ENCODE peak calls at places on chromosomes 12 and 14, in six cellular contexts. One of them, this sample, is unnamed.
A peak's percentile ranks its signal among the peaks of the same experiment; 100 is the strongest.

GRCh38 chr12:88951860-88952483 is 371.7 kb upstream of the KITLG start:
- ATAC-seq in Panc1: no peak
- ATAC-seq in upper lobe of left lung: no peak
- ATAC-seq in HepG2: no peak
- ATAC-seq in GM12878: no peak
- ATAC-seq in K562: no peak
- ATAC-seq in this sample: no peak

GRCh38 chr12:120323772-120324171 is 3.8 kb downstream of the PLA2G1B start:
- ATAC-seq in Panc1: no peak
- ATAC-seq in upper lobe of left lung: no peak
- ATAC-seq in HepG2: no peak
- ATAC-seq in GM12878: no peak
- ATAC-seq in K562: no peak
- ATAC-seq in this sample: no peak

GRCh38 chr14:64117671-64118402 is 176.3 kb downstream of the ESR2 start:
- ATAC-seq in Panc1: no peak
- ATAC-seq in upper lobe of left lung: no peak
- ATAC-seq in HepG2: no peak
- ATAC-seq in GM12878: no peak
- ATAC-seq in K562: no peak
- ATAC-seq in this sample: peak; percentile 91

GRCh38 chr14:105117710-105118385 is 50.7 kb downstream of the JAG2 start:
- ATAC-seq in Panc1: no peak
- ATAC-seq in upper lobe of left lung: no peak
- ATAC-seq in HepG2: no peak
- ATAC-seq in GM12878: no peak
- ATAC-seq in K562: no peak
- ATAC-seq in this sample: no peak

GRCh38 chr12:109458086-109458485 is 19.0 kb downstream of the KCTD10 start:
- ATAC-seq in Panc1: no peak
- ATAC-seq in upper lobe of left lung: no peak
- ATAC-seq in HepG2: no peak
- ATAC-seq in GM12878: no peak
- ATAC-seq in K562: no peak
- ATAC-seq in this sample: no peak

GRCh38 chr12:130973109-130973508 is 19.4 kb downstream of the ADGRD1 start:
- ATAC-seq in Panc1: no peak
- ATAC-seq in upper lobe of left lung: no peak
- ATAC-seq in HepG2: no peak
- ATAC-seq in GM12878: no peak
- ATAC-seq in K562: no peak
- ATAC-seq in this sample: peak; percentile 70

GRCh38 chr14:55603401-55603953 is 23.5 kb downstream of the KTN1 start:
- ATAC-seq in Panc1: no peak
- ATAC-seq in upper lobe of left lung: no peak
- ATAC-seq in HepG2: no peak
- ATAC-seq in GM12878: no peak
- ATAC-seq in K562: no peak
- ATAC-seq in this sample: no peak

GRCh38 chr14:103499709-103500108 is 22.9 kb downstream of the CKB start:
- ATAC-seq in Panc1: peak; percentile 69
- ATAC-seq in upper lobe of left lung: peak; percentile 38
- ATAC-seq in HepG2: peak; percentile 65
- ATAC-seq in GM12878: peak; percentile 59
- ATAC-seq in K562: peak; percentile 63
- ATAC-seq in this sample: no peak

GRCh38 chr12:62123721-62124203 is 136.4 kb upstream of the USP15 start:
- ATAC-seq in Panc1: peak; percentile 68
- ATAC-seq in upper lobe of left lung: peak; percentile 80
- ATAC-seq in HepG2: peak; percentile 78
- ATAC-seq in GM12878: peak; percentile 88
- ATAC-seq in K562: peak; percentile 88
- ATAC-seq in this sample: no peak

GRCh38 chr12:76142305-76142704 is 57.8 kb upstream of the NAP1L1 start:
- ATAC-seq in Panc1: no peak
- ATAC-seq in upper lobe of left lung: no peak
- ATAC-seq in HepG2: no peak
- ATAC-seq in GM12878: no peak
- ATAC-seq in K562: no peak
- ATAC-seq in this sample: no peak

GRCh38 chr12:55942577-55943136 is 11.7 kb downstream of the DGKA start:
- ATAC-seq in Panc1: no peak
- ATAC-seq in upper lobe of left lung: no peak
- ATAC-seq in HepG2: no peak
- ATAC-seq in GM12878: no peak
- ATAC-seq in K562: no peak
- ATAC-seq in this sample: no peak

GRCh38 chr12:6627598-6627997 is 8.2 kb downstream of the LPAR5 start:
- ATAC-seq in Panc1: peak; percentile 81
- ATAC-seq in upper lobe of left lung: no peak
- ATAC-seq in HepG2: no peak
- ATAC-seq in GM12878: peak; percentile 68
- ATAC-seq in K562: peak; percentile 87
- ATAC-seq in this sample: no peak

GRCh38 chr12:40602562-40602961 is 89.7 kb upstream of the CNTN1 start:
- ATAC-seq in Panc1: no peak
- ATAC-seq in upper lobe of left lung: no peak
- ATAC-seq in HepG2: no peak
- ATAC-seq in GM12878: no peak
- ATAC-seq in K562: no peak
- ATAC-seq in this sample: no peak

GRCh38 chr12:3261782-3262359 is 184.7 kb downstream of the TSPAN9 start:
- ATAC-seq in Panc1: no peak
- ATAC-seq in upper lobe of left lung: no peak
- ATAC-seq in HepG2: no peak
- ATAC-seq in GM12878: no peak
- ATAC-seq in K562: no peak
- ATAC-seq in this sample: no peak

GRCh38 chr14:58749066-58749669 is 111.4 kb downstream of the DACT1 start:
- ATAC-seq in Panc1: no peak
- ATAC-seq in upper lobe of left lung: peak; percentile 60
- ATAC-seq in HepG2: no peak
- ATAC-seq in GM12878: peak; percentile 95
- ATAC-seq in K562: peak; percentile 93
- ATAC-seq in this sample: peak; percentile 21

GRCh38 chr14:53113992-53114391 is 39.1 kb downstream of the DDHD1 start:
- ATAC-seq in Panc1: no peak
- ATAC-seq in upper lobe of left lung: no peak
- ATAC-seq in HepG2: no peak
- ATAC-seq in GM12878: no peak
- ATAC-seq in K562: peak; percentile 81
- ATAC-seq in this sample: no peak

GRCh38 chr12:108861878-108862587 is 4.7 kb upstream of the SSH1 start:
- ATAC-seq in Panc1: no peak
- ATAC-seq in upper lobe of left lung: peak; percentile 40
- ATAC-seq in HepG2: no peak
- ATAC-seq in GM12878: peak; percentile 64
- ATAC-seq in K562: no peak
- ATAC-seq in this sample: no peak

GRCh38 chr12:31477669-31478068 is 113.3 kb downstream of the DENND5B start:
- ATAC-seq in Panc1: no peak
- ATAC-seq in upper lobe of left lung: no peak
- ATAC-seq in HepG2: no peak
- ATAC-seq in GM12878: peak; percentile 79
- ATAC-seq in K562: no peak
- ATAC-seq in this sample: no peak

GRCh38 chr14:104370256-104370870 is 209.2 kb upstream of the C14orf180 start:
- ATAC-seq in Panc1: peak; percentile 84
- ATAC-seq in upper lobe of left lung: no peak
- ATAC-seq in HepG2: peak; percentile 85
- ATAC-seq in GM12878: peak; percentile 49
- ATAC-seq in K562: peak; percentile 79
- ATAC-seq in this sample: no peak

GRCh38 chr14:100417466-100417865 is 94.3 kb downstream of the SLC25A47 start:
- ATAC-seq in Panc1: peak; percentile 95
- ATAC-seq in upper lobe of left lung: peak; percentile 92
- ATAC-seq in HepG2: peak; percentile 98
- ATAC-seq in GM12878: peak; percentile 41
- ATAC-seq in K562: peak; percentile 98
- ATAC-seq in this sample: peak; percentile 71

GRCh38 chr12:86917121-86917520 is 660.9 kb upstream of the MGAT4C start:
- ATAC-seq in Panc1: no peak
- ATAC-seq in upper lobe of left lung: no peak
- ATAC-seq in HepG2: no peak
- ATAC-seq in GM12878: no peak
- ATAC-seq in K562: no peak
- ATAC-seq in this sample: no peak

GRCh38 chr12:12206776-12207388 is 60.0 kb downstream of the LRP6 start:
- ATAC-seq in Panc1: no peak
- ATAC-seq in upper lobe of left lung: no peak
- ATAC-seq in HepG2: no peak
- ATAC-seq in GM12878: no peak
- ATAC-seq in K562: no peak
- ATAC-seq in this sample: no peak

GRCh38 chr12:43776498-43776897 is 17.7 kb downstream of the IRAK4 start:
- ATAC-seq in Panc1: peak; percentile 78
- ATAC-seq in upper lobe of left lung: no peak
- ATAC-seq in HepG2: peak; percentile 89
- ATAC-seq in GM12878: peak; percentile 75
- ATAC-seq in K562: peak; percentile 93
- ATAC-seq in this sample: no peak

DNA sequence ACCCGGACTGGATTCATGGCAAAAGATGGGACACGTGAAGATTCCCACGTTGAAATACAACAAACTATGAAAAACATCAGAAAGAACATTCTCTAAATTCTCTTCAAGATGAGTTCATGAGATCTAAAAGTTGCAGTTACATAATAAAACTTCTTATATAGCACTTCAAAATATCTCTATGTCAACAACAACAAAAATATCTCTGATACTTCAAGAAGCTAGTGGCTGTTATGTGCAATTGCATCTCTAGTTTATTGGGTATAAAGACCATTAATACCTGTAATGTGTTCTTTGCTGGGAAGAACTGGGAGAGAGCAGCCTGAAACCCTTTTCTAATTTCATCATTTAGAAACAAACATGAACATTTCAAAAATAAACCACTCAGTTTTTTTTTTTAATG is 69.2 kb upstream of the RGS6 start:
- ATAC-seq in Panc1: no peak
- ATAC-seq in upper lobe of left lung: no peak
- ATAC-seq in HepG2: no peak
- ATAC-seq in GM12878: no peak
- ATAC-seq in K562: no peak
- ATAC-seq in this sample: no peak
- TF ChIP-seq POLR2AphosphoS5 in Panc1: no peak
- TF ChIP-seq POLR2AphosphoS5 in upper lobe of left lung: no peak
- TF ChIP-seq POLR2AphosphoS5 in HepG2: no peak
- TF ChIP-seq POLR2AphosphoS5 in GM12878: no peak
- TF ChIP-seq POLR2AphosphoS5 in K562: no peak
- TF ChIP-seq POLR2AphosphoS5 in this sample: no peak

DNA sequence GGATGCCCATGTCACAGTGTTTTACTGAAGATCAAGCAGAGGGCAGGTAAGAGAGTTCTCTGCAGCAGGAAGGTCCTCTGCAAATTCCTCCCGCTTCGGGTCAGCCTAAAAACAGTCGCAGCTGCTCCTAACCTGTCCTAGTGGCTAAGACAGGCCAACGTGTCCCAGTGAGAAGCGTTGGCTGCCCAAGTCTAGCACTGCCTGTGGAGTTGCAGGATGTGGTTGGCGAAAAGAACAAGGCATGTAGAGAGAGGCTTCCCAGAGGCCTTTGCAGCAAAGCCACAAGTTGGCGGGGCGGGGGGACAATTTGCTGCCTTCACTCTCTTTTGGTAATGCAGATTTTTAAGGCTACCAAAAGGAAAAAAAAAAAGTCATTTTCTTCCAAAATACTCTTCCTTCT is 340.1 kb downstream of the BCL11B start:
- ATAC-seq in Panc1: no peak
- ATAC-seq in upper lobe of left lung: no peak
- ATAC-seq in HepG2: no peak
- ATAC-seq in GM12878: no peak
- ATAC-seq in K562: no peak
- ATAC-seq in this sample: no peak
- TF ChIP-seq POLR2AphosphoS5 in Panc1: no peak
- TF ChIP-seq POLR2AphosphoS5 in upper lobe of left lung: no peak
- TF ChIP-seq POLR2AphosphoS5 in HepG2: no peak
- TF ChIP-seq POLR2AphosphoS5 in GM12878: no peak
- TF ChIP-seq POLR2AphosphoS5 in K562: no peak
- TF ChIP-seq POLR2AphosphoS5 in this sample: no peak

GRCh38 chr12:29521951-29522350 is 24.5 kb upstream of the OVCH1 start:
- ATAC-seq in Panc1: no peak
- ATAC-seq in upper lobe of left lung: no peak
- ATAC-seq in HepG2: no peak
- ATAC-seq in GM12878: no peak
- ATAC-seq in K562: no peak
- ATAC-seq in this sample: no peak

GRCh38 chr12:29516431-29516875 is 19.0 kb upstream of the OVCH1 start:
- ATAC-seq in Panc1: no peak
- ATAC-seq in upper lobe of left lung: no peak
- ATAC-seq in HepG2: no peak
- ATAC-seq in GM12878: no peak
- ATAC-seq in K562: no peak
- ATAC-seq in this sample: no peak

GRCh38 chr12:29518407-29518806 is 20.9 kb upstream of the OVCH1 start:
- ATAC-seq in Panc1: no peak
- ATAC-seq in upper lobe of left lung: no peak
- ATAC-seq in HepG2: no peak
- ATAC-seq in GM12878: no peak
- ATAC-seq in K562: no peak
- ATAC-seq in this sample: no peak

GRCh38 chr12:29517265-29517664 is 19.8 kb upstream of the OVCH1 start:
- ATAC-seq in Panc1: peak; percentile 73
- ATAC-seq in upper lobe of left lung: no peak
- ATAC-seq in HepG2: peak; percentile 43
- ATAC-seq in GM12878: no peak
- ATAC-seq in K562: peak; percentile 70
- ATAC-seq in this sample: no peak

GRCh38 chr12:29519585-29520182 is 22.2 kb upstream of the OVCH1 start:
- ATAC-seq in Panc1: peak; percentile 60
- ATAC-seq in upper lobe of left lung: no peak
- ATAC-seq in HepG2: no peak
- ATAC-seq in GM12878: peak; percentile 71
- ATAC-seq in K562: peak; percentile 44
- ATAC-seq in this sample: no peak
- TF ChIP-seq POLR2AphosphoS5 in Panc1: no peak
- TF ChIP-seq POLR2AphosphoS5 in upper lobe of left lung: no peak
- TF ChIP-seq POLR2AphosphoS5 in HepG2: no peak
- TF ChIP-seq POLR2AphosphoS5 in GM12878: no peak
- TF ChIP-seq POLR2AphosphoS5 in K562: no peak
- TF ChIP-seq POLR2AphosphoS5 in this sample: no peak

GRCh38 chr14:65623759-65624158 is 211.2 kb downstream of the FUT8 start:
- ATAC-seq in Panc1: no peak
- ATAC-seq in upper lobe of left lung: no peak
- ATAC-seq in HepG2: no peak
- ATAC-seq in GM12878: no peak
- ATAC-seq in K562: no peak
- ATAC-seq in this sample: no peak

GRCh38 chr14:65631040-65631439 is 218.5 kb downstream of the FUT8 start:
- ATAC-seq in Panc1: no peak
- ATAC-seq in upper lobe of left lung: no peak
- ATAC-seq in HepG2: no peak
- ATAC-seq in GM12878: peak; percentile 75
- ATAC-seq in K562: no peak
- ATAC-seq in this sample: no peak

GRCh38 chr14:65627315-65627714 is 214.8 kb downstream of the FUT8 start:
- ATAC-seq in Panc1: no peak
- ATAC-seq in upper lobe of left lung: no peak
- ATAC-seq in HepG2: no peak
- ATAC-seq in GM12878: no peak
- ATAC-seq in K562: no peak
- ATAC-seq in this sample: no peak

GRCh38 chr14:65632487-65632886 is 220.0 kb downstream of the FUT8 start:
- ATAC-seq in Panc1: no peak
- ATAC-seq in upper lobe of left lung: no peak
- ATAC-seq in HepG2: no peak
- ATAC-seq in GM12878: no peak
- ATAC-seq in K562: no peak
- ATAC-seq in this sample: no peak

GRCh38 chr14:65628664-65629063 is 216.1 kb downstream of the FUT8 start:
- ATAC-seq in Panc1: no peak
- ATAC-seq in upper lobe of left lung: no peak
- ATAC-seq in HepG2: no peak
- ATAC-seq in GM12878: no peak
- ATAC-seq in K562: no peak
- ATAC-seq in this sample: no peak
- TF ChIP-seq POLR2AphosphoS5 in Panc1: no peak
- TF ChIP-seq POLR2AphosphoS5 in upper lobe of left lung: no peak
- TF ChIP-seq POLR2AphosphoS5 in HepG2: no peak
- TF ChIP-seq POLR2AphosphoS5 in GM12878: no peak
- TF ChIP-seq POLR2AphosphoS5 in K562: no peak
- TF ChIP-seq POLR2AphosphoS5 in this sample: no peak